ENCODE peak calls at places on chromosome 6, in five cellular contexts. R is cardiac muscle cell, V is SHP77, T is ELF-1, A is pancreas. O is an unnamed sample.

GRCh38 chr6:16503241-16503775 is 258.0 kb downstream of the ATXN1 start:
- DNase-seq in R (no peak), V (no peak), T (no peak), A (no peak), O (no peak)

GRCh38 chr6:131213501-131213990 is 78.3 kb downstream of the AKAP7 start:
- DNase-seq in R (peak), V (no peak), T (no peak), A (no peak), O (no peak)

GRCh38 chr6:152637422-152638047 is 373 bp upstream of the SYNE1 start:
- DNase-seq in R (peak), V (no peak), T (no peak), A (no peak), O (no peak)

GRCh38 chr6:32519910-32520258 is 10.2 kb downstream of the HLA-DRB5 start:
- DNase-seq in R (no peak), V (no peak), T (no peak), A (no peak), O (no peak)

GRCh38 chr6:11785953-11786579 is 7.5 kb upstream of the ADTRP start:
- DNase-seq in R (no peak), V (no peak), T (no peak), A (peak), O (no peak)

GRCh38 chr6:166903027-166903426 is 53.3 kb downstream of the RNASET2 start:
- DNase-seq in R (peak), V (no peak), T (no peak), A (no peak), O (no peak)

GRCh38 chr6:115773741-115774140 is 286.9 kb downstream of the FRK start:
- DNase-seq in R (no peak), V (no peak), T (no peak), A (no peak), O (no peak)

GRCh38 chr6:16591681-16592549 is 169.3 kb downstream of the ATXN1 start:
- DNase-seq in R (no peak), V (no peak), T (no peak), A (no peak), O (no peak)

GRCh38 chr6:78829407-78829806 is 37.9 kb upstream of the IRAK1BP1 start:
- DNase-seq in R (no peak), V (no peak), T (no peak), A (no peak), O (no peak)

O was measured in islet precursor cell.